ENCODE peak calls at places on chromosomes 12 and 14, in six cellular contexts. A is right lobe of liver, X is tibial artery, B is heart left ventricle, Q is prostate gland, K is SJSA1. T is an unnamed sample.

GRCh38 chr12:7303230-7303629 is 642 bp upstream of the ACSM4 start:
- DNase-seq in X (no peak), K (no peak), B (no peak), Q (no peak), A (no peak), T (no peak)

GRCh38 chr14:32408018-32408417 is 78.9 kb downstream of the AKAP6 start:
- DNase-seq in K (no peak), B (peak), Q (no peak), X (no peak), A (no peak), T (no peak)

GRCh38 chr14:103819503-103820307 is 27.7 kb downstream of the PPP1R13B start:
- DNase-seq in B (peak), K (no peak), A (no peak), Q (peak), X (peak), T (no peak)

GRCh38 chr12:47393403-47393790 is 312.4 kb downstream of the RPAP3 start:
- DNase-seq in X (no peak), K (no peak), Q (no peak), B (no peak), A (no peak), T (no peak)

GRCh38 chr12:95083471-95083870 is 10.1 kb upstream of the NR2C1 start:
- DNase-seq in K (no peak), Q (no peak), B (no peak), A (no peak), X (no peak), T (no peak)

GRCh38 chr14:75221797-75222196 is 45.4 kb upstream of the TMED10 start:
- DNase-seq in B (no peak), Q (no peak), K (no peak), X (no peak), A (no peak), T (no peak)

GRCh38 chr12:122166422-122167327 is 7.3 kb downstream of the IL31 start:
- DNase-seq in A (no peak), Q (no peak), X (no peak), K (no peak), B (no peak), T (no peak)

GRCh38 chr12:77049767-77050353 is 15.5 kb downstream of the E2F7 start:
- DNase-seq in K (peak), A (no peak), B (no peak), Q (peak), X (no peak), T (no peak)

GRCh38 chr12:120474092-120474960 is 4.8 kb upstream of the SRSF9 start:
- DNase-seq in X (peak), K (no peak), Q (peak), A (no peak), B (no peak), T (no peak)

GRCh38 chr12:12442548-12443071 is 85.7 kb downstream of the BORCS5 start:
- DNase-seq in A (no peak), K (peak), Q (no peak), B (no peak), X (no peak), T (no peak)

GRCh38 chr14:74516451-74517155 is 23.0 kb downstream of the ISCA2 start:
- DNase-seq in K (no peak), Q (no peak), B (no peak), X (peak), A (peak), T (no peak)

GRCh38 chr14:73943083-73943482 is 6.8 kb downstream of the FAM161B start:
- DNase-seq in B (no peak), Q (peak), X (peak), K (no peak), A (no peak), T (no peak)

GRCh38 chr14:32186248-32186647 is 15.6 kb upstream of the RNU6-7 start:
- DNase-seq in A (no peak), K (no peak), B (no peak), Q (no peak), X (no peak), T (no peak)

GRCh38 chr12:76032043-76032981 is 736 bp upstream of the PHLDA1 start:
- DNase-seq in Q (peak), K (peak), B (peak), X (peak), A (peak), T (peak)

GRCh38 chr12:105084251-105085250 is at the start of gene ALDH1L2:
- DNase-seq in K (peak), Q (peak), A (peak), B (peak), X (peak), T (peak)

GRCh38 chr12:130715996-130716917 is at the start of gene RIMBP2:
- DNase-seq in Q (peak), X (no peak), A (no peak), K (no peak), B (no peak), T (peak)

GRCh38 chr12:61452076-61452475 is 808.1 kb upstream of the USP15 start:
- DNase-seq in K (no peak), Q (no peak), X (no peak), A (no peak), B (no peak), T (no peak)

GRCh38 chr12:86513206-86513605 is 257.0 kb upstream of the MGAT4C start:
- DNase-seq in A (no peak), Q (no peak), B (no peak), K (no peak), X (no peak), T (no peak)

GRCh38 chr14:93048843-93049242 is 66.9 kb downstream of the ITPK1 start:
- DNase-seq in B (no peak), A (no peak), X (no peak), K (no peak), Q (no peak), T (no peak)

GRCh38 chr12:67648306-67649164 is at the start of gene DYRK2:
- DNase-seq in X (peak), B (peak), A (peak), K (peak), Q (peak), T (peak)

GRCh38 chr14:54572316-54572715 is 5.4 kb downstream of the SAMD4A start:
- DNase-seq in A (no peak), K (no peak), B (no peak), Q (no peak), X (no peak), T (no peak)

GRCh38 chr12:3251691-3252090 is 174.5 kb downstream of the TSPAN9 start:
- DNase-seq in B (peak), Q (no peak), A (no peak), X (peak), K (no peak), T (no peak)

GRCh38 chr12:87127272-87127671 is 871.1 kb upstream of the MGAT4C start:
- DNase-seq in B (no peak), K (no peak), X (no peak), A (no peak), Q (no peak), T (no peak)

GRCh38 chr12:80659512-80660094 is 47.8 kb upstream of the MYF6 start:
- DNase-seq in B (no peak), A (no peak), X (no peak), Q (no peak), K (no peak), T (no peak)

GRCh38 chr12:69383074-69383473 is 23.5 kb downstream of the YEATS4 start:
- DNase-seq in B (no peak), Q (no peak), A (no peak), X (no peak), K (no peak), T (no peak)

GRCh38 chr12:6324936-6325750 is 14.7 kb downstream of the PLEKHG6 start:
- DNase-seq in Q (no peak), A (no peak), K (no peak), X (no peak), B (no peak), T (no peak)

GRCh38 chr12:6963741-6964446 is 6.6 kb downstream of the PHB2 start:
- DNase-seq in A (no peak), X (no peak), K (no peak), B (peak), Q (no peak), T (peak)

GRCh38 chr14:103699901-103700752 is 15.1 kb downstream of the XRCC3 start:
- DNase-seq in K (no peak), X (peak), Q (no peak), B (peak), A (peak), T (no peak)

GRCh38 chr12:130713581-130713991 is 2.5 kb downstream of the RIMBP2 start:
- DNase-seq in X (no peak), A (no peak), K (no peak), B (no peak), Q (no peak), T (peak)

GRCh38 chr12:131586761-131587160 is 124.1 kb upstream of the SFSWAP start:
- DNase-seq in K (no peak), Q (no peak), A (no peak), X (no peak), B (no peak), T (no peak)

GRCh38 chr12:80490329-80490728 is 46.3 kb downstream of the PTPRQ start:
- DNase-seq in A (no peak), K (peak), Q (no peak), B (no peak), X (no peak), T (no peak)

GRCh38 chr12:63668028-63668799 is at the start of gene DPY19L2:
- DNase-seq in K (peak), B (peak), X (peak), Q (peak), A (peak), T (peak)

GRCh38 chr12:12017135-12017581 is 53.6 kb upstream of the BCL2L14 start:
- DNase-seq in A (peak), Q (peak), K (no peak), X (no peak), B (no peak), T (no peak)

DNA sequence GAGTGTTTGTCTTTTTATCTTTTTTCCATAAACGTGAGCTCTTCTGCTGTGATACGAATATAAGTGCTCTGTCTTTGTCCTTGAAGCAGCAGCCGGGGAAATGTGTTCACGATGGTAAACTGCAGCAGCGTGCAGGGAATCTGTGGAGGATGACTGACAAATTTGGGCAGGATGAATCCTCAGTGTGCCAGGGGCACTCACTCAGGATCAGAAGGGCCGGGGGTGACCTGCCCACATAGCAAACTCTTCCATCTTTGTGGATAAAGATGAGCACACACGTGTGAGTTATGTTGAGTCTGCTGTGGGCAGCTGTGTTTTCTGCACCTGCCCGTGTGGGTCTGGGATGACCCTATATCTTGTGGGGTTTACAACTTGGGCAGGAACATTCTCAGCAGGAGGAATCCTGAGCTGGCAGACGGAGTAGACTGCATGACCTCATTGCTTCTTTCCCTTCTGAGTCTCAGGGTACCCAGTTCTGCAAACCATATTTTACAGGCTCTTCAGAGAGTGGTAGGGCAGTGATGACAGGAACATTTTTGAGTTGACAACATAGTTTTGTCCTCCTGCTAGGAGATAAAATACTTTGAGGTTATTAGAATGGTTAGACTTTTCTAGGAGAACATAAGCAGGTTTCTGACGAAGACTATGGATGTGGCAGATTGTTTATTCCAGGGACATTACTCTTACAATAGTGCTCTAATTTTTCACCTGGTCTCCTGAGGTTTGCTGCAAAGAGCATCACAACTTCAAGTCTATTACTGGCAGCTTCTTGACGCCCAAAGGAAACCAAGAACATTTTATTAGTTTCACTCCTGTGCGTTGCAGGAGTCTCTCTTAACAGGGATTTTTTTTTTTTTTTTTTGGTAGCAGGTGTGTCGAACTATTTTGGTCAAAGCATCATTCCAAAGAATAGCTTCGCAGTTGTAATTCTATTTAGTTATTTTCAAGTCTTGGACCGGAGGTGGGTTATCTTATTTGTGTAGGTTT is 910 bp downstream of the ANO4 start:
- DNase-seq in K (no peak), A (no peak), Q (no peak), B (no peak), X (no peak), T (no peak)
- H3K4me3 ChIP-seq in K (no peak), A (no peak), Q (peak), B (no peak), X (no peak), T (no peak)

GRCh38 chr12:125193798-125194562 is 128.7 kb downstream of the AACS start:
- DNase-seq in X (no peak), Q (no peak), K (no peak), A (no peak), B (no peak), T (no peak)
- H3K27ac ChIP-seq in X (no peak), Q (no peak), K (no peak), A (no peak), B (no peak), T (no peak)

GRCh38 chr14:19949218-19949617 is 18.5 kb downstream of the OR4K1 start:
- DNase-seq in Q (no peak), K (no peak), B (no peak), X (no peak), A (no peak), T (no peak)

GRCh38 chr14:19941668-19942067 is 11.0 kb downstream of the OR4K1 start:
- DNase-seq in X (no peak), B (no peak), A (no peak), K (no peak), Q (no peak), T (no peak)

DNA sequence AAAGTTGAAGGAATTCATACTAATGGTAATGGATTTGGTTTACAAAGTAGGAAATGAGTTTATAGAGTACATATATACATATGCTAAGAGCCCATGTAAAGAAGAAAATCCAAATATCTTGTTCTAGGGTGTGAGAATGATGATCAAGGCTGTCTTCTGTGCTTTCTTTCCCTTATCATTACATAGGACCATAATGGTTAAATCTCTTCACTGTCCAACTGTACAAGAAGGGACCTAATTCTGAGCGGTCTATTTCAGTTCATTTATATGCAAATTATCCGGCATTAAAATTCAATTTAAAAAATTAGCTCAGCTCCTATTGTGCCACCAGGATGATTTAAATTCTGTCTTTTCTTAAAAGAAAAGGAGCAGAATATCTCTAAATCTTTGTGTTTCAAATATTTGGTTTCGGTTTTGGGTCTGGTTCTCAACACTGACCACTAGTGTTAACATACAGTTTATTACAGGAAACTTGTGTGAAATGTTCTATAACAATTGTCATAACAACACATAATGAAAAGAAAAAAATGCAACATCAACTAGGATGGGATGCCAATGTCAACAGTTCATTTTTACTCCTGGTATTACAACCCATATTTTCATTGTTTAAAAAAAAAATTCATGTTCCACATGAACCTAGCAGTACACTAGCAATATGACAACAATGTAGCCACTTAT is 16.8 kb downstream of the OR4K1 start:
- DNase-seq in B (no peak), Q (no peak), K (peak), X (no peak), A (no peak), T (no peak)
- H3K4me3 ChIP-seq in B (no peak), Q (no peak), K (no peak), X (no peak), A (no peak), T (no peak)

DNA sequence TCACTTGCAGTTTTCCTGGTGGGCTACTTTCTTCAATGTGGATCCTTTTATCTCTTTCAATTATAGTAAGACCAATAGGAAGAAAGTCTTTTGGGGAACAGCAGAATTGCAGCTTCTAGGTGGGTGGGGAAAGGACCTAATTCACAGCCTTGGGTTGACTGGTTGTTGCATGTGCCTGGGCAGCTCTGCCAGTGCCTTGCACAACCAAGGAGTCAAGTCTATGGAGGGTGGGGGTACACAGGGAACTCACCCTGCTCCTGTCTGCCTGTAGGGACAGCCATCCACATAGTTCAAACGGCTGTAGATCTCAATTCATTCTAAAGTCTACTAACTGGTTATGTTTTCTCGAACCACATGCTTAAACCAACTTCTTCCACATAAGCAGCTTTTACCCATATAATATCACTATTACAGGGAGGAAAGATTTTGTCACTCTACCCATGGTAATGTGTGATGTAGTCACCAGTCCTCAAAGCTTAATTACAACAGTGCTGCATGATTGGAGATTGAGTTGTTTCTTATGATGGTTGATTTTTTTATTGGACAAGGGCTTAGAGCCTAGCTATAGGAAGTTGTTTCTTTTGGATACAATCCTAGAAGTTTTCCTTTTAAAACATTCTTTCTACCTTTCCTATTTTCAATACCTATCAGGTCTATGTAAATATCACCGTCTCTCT is 117.7 kb upstream of the FRMD6 start:
- DNase-seq in B (no peak), X (no peak), A (no peak), Q (no peak), K (no peak), T (no peak)
- H3K27ac ChIP-seq in B (no peak), X (no peak), A (peak), Q (no peak), K (peak), T (no peak)

DNA sequence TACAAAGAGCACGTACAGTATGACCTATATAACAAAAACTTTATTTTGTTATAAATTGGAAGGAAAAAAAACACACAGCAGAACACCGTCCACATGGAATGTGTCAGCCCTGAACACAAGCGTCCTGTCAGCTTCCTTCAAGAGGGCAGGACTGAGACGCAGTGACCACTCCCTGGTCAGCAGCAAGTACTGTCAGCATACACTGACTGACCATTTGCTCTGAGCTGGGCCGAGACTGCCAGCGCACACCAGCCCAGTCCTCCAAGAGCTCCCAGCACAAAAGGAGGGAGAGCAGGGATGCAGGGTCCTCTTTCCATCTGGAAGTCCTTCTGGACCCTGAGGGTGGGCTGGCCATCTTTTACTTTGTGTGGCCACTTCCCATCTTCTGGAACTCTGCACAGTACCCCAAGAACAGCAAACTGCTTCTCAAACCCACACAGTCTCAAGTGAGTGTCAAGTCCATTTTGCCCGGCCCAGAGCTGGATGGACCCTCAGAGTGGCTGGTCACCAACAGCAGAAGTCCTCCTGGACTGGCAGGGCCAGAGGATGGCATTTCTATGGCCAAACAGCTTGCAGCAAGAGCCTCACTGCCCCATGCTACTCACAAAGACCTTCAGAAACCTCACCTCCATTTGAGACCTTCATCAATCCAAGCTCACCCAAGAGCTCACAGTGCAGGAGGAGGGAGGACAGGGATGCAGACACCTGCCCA is 11.7 kb downstream of the CCDC88C start:
- DNase-seq in X (no peak), A (no peak), Q (peak), B (no peak), K (no peak), T (no peak)
- H3K4me3 ChIP-seq in X (no peak), A (no peak), Q (no peak), B (no peak), K (no peak), T (no peak)

GRCh38 chr12:89413234-89413633 is 60.9 kb upstream of the DUSP6 start:
- DNase-seq in A (no peak), B (no peak), Q (no peak), K (no peak), X (no peak), T (no peak)

GRCh38 chr12:89416049-89416792 is 63.9 kb upstream of the DUSP6 start:
- DNase-seq in B (no peak), X (no peak), Q (no peak), K (no peak), A (no peak), T (no peak)

GRCh38 chr12:89412665-89413064 is 60.4 kb upstream of the DUSP6 start:
- DNase-seq in A (no peak), Q (no peak), X (no peak), K (no peak), B (no peak), T (no peak)

GRCh38 chr12:89414851-89415250 is 62.5 kb upstream of the DUSP6 start:
- DNase-seq in K (no peak), Q (no peak), B (no peak), X (no peak), A (no peak), T (no peak)

DNA sequence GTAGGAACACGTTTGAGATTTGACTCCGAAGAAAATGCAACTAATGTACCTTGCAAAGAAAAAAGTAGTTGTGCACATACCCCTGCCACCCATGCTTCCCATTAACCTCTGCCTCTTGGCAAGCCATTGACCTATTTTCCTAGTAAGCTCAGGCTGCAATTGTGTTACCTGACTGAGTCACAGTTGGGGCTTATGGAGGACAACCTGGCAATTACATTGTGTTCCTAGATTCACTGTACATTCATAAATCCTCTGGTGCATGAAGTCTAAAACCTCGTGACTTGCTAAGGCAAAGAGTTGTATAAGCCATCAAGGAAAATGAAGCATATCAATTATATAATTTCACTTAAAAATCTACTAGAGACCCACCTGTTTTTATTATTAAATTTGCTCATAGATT is 62.0 kb upstream of the DUSP6 start:
- DNase-seq in Q (no peak), A (no peak), X (no peak), K (no peak), B (no peak), T (no peak)
- H3K27ac ChIP-seq in Q (no peak), A (no peak), X (no peak), K (no peak), B (no peak), T (no peak)

T was measured in coronary artery.